ENCODE peak calls at places on chromosomes 4 and X, in ten cellular contexts. One of them, this sample, is unnamed.

GRCh38 chr4:75555294-75556164 is at the start of gene ODAPH:
- DNase-seq in body of pancreas: no peak
- DNase-seq in stomach: no peak
- DNase-seq in uterus: no peak
- DNase-seq in testis: no peak
- DNase-seq in right lobe of liver: no peak
- DNase-seq in ovary: no peak
- DNase-seq in adrenal gland: no peak
- DNase-seq in breast epithelium: no peak
- DNase-seq in heart left ventricle: no peak
- DNase-seq in this sample: peak; percentile 60

GRCh38 chr4:87032884-87033533 is 98.2 kb downstream of the AFF1 start:
- DNase-seq in breast epithelium: no peak
- DNase-seq in right lobe of liver: no peak
- DNase-seq in adrenal gland: peak; percentile 32
- DNase-seq in heart left ventricle: no peak
- DNase-seq in stomach: no peak
- DNase-seq in uterus: no peak
- DNase-seq in testis: no peak
- DNase-seq in ovary: no peak
- DNase-seq in body of pancreas: no peak
- DNase-seq in this sample: no peak

GRCh38 chr4:102675142-102675541 is 85.6 kb downstream of the MANBA start:
- DNase-seq in body of pancreas: no peak
- DNase-seq in right lobe of liver: no peak
- DNase-seq in adrenal gland: peak; percentile 22
- DNase-seq in ovary: no peak
- DNase-seq in testis: no peak
- DNase-seq in heart left ventricle: no peak
- DNase-seq in stomach: no peak
- DNase-seq in uterus: no peak
- DNase-seq in breast epithelium: no peak
- DNase-seq in this sample: no peak

GRCh38 chrX:23525531-23525930 is 141.8 kb upstream of the PRDX4 start:
- DNase-seq in adrenal gland: no peak
- DNase-seq in stomach: peak; percentile 48
- DNase-seq in testis: no peak
- DNase-seq in ovary: no peak
- DNase-seq in right lobe of liver: no peak
- DNase-seq in breast epithelium: peak; percentile 52
- DNase-seq in uterus: no peak
- DNase-seq in heart left ventricle: no peak
- DNase-seq in body of pancreas: peak; percentile 66
- DNase-seq in this sample: no peak

GRCh38 chrX:136310411-136310810 is 9.6 kb downstream of the ADGRG4 start:
- DNase-seq in heart left ventricle: no peak
- DNase-seq in stomach: no peak
- DNase-seq in uterus: no peak
- DNase-seq in breast epithelium: no peak
- DNase-seq in right lobe of liver: no peak
- DNase-seq in ovary: no peak
- DNase-seq in adrenal gland: peak; percentile 8
- DNase-seq in testis: no peak
- DNase-seq in body of pancreas: no peak
- DNase-seq in this sample: no peak

GRCh38 chrX:110430293-110431076 is 71.8 kb downstream of the RTL9 start:
- DNase-seq in breast epithelium: no peak
- DNase-seq in stomach: no peak
- DNase-seq in uterus: no peak
- DNase-seq in adrenal gland: no peak
- DNase-seq in body of pancreas: no peak
- DNase-seq in ovary: no peak
- DNase-seq in testis: no peak
- DNase-seq in heart left ventricle: no peak
- DNase-seq in right lobe of liver: no peak
- DNase-seq in this sample: no peak

GRCh38 chr4:86981789-86982188 is 47.0 kb downstream of the AFF1 start:
- DNase-seq in uterus: no peak
- DNase-seq in breast epithelium: no peak
- DNase-seq in testis: no peak
- DNase-seq in right lobe of liver: no peak
- DNase-seq in heart left ventricle: no peak
- DNase-seq in body of pancreas: no peak
- DNase-seq in stomach: no peak
- DNase-seq in ovary: no peak
- DNase-seq in adrenal gland: peak; percentile 28
- DNase-seq in this sample: no peak

GRCh38 chr4:176780995-176781738 is 11.6 kb downstream of the VEGFC start:
- DNase-seq in ovary: no peak
- DNase-seq in stomach: no peak
- DNase-seq in right lobe of liver: no peak
- DNase-seq in heart left ventricle: no peak
- DNase-seq in uterus: no peak
- DNase-seq in testis: no peak
- DNase-seq in adrenal gland: no peak
- DNase-seq in body of pancreas: no peak
- DNase-seq in breast epithelium: no peak
- DNase-seq in this sample: no peak

GRCh38 chr4:118120120-118120760 is 86.0 kb downstream of the NDST3 start:
- DNase-seq in body of pancreas: no peak
- DNase-seq in ovary: no peak
- DNase-seq in breast epithelium: no peak
- DNase-seq in adrenal gland: no peak
- DNase-seq in uterus: no peak
- DNase-seq in heart left ventricle: no peak
- DNase-seq in stomach: no peak
- DNase-seq in testis: no peak
- DNase-seq in right lobe of liver: no peak
- DNase-seq in this sample: no peak

GRCh38 chr4:6751611-6752485 is 30.7 kb upstream of the KIAA0232 start:
- DNase-seq in body of pancreas: no peak
- DNase-seq in testis: no peak
- DNase-seq in uterus: no peak
- DNase-seq in heart left ventricle: no peak
- DNase-seq in ovary: no peak
- DNase-seq in stomach: no peak
- DNase-seq in right lobe of liver: peak; percentile 63
- DNase-seq in breast epithelium: no peak
- DNase-seq in adrenal gland: no peak
- DNase-seq in this sample: no peak
- H3K27ac ChIP-seq in body of pancreas: no peak overlapping the region
- H3K27ac ChIP-seq in testis: no peak overlapping the region
- H3K27ac ChIP-seq in uterus: no peak overlapping the region
- H3K27ac ChIP-seq in heart left ventricle: no peak overlapping the region
- H3K27ac ChIP-seq in ovary: no peak overlapping the region
- H3K27ac ChIP-seq in stomach: peak overlapping the region; percentile 24
- H3K27ac ChIP-seq in right lobe of liver: peak overlapping the region; percentile 75
- H3K27ac ChIP-seq in breast epithelium: peak overlapping the region; percentile 84
- H3K27ac ChIP-seq in adrenal gland: no peak overlapping the region
- H3K27ac ChIP-seq in this sample: peak overlapping the region; percentile 88

GRCh38 chrX:78131117-78131516 is 8.3 kb downstream of the TAF9B start:
- DNase-seq in body of pancreas: no peak
- DNase-seq in testis: no peak
- DNase-seq in stomach: no peak
- DNase-seq in uterus: no peak
- DNase-seq in heart left ventricle: no peak
- DNase-seq in adrenal gland: no peak
- DNase-seq in breast epithelium: no peak
- DNase-seq in ovary: no peak
- DNase-seq in right lobe of liver: no peak
- DNase-seq in this sample: no peak

GRCh38 chrX:78129714-78130113 is 9.7 kb downstream of the TAF9B start:
- DNase-seq in uterus: no peak
- DNase-seq in right lobe of liver: no peak
- DNase-seq in testis: no peak
- DNase-seq in body of pancreas: no peak
- DNase-seq in ovary: no peak
- DNase-seq in adrenal gland: no peak
- DNase-seq in stomach: no peak
- DNase-seq in breast epithelium: no peak
- DNase-seq in heart left ventricle: no peak
- DNase-seq in this sample: no peak

GRCh38 chrX:78125148-78125547 is 14.3 kb downstream of the TAF9B start:
- DNase-seq in heart left ventricle: no peak
- DNase-seq in testis: no peak
- DNase-seq in stomach: no peak
- DNase-seq in uterus: no peak
- DNase-seq in breast epithelium: no peak
- DNase-seq in right lobe of liver: no peak
- DNase-seq in body of pancreas: no peak
- DNase-seq in ovary: no peak
- DNase-seq in adrenal gland: no peak
- DNase-seq in this sample: no peak

GRCh38 chrX:78133561-78133960 is 5.9 kb downstream of the TAF9B start:
- DNase-seq in heart left ventricle: no peak
- DNase-seq in ovary: no peak
- DNase-seq in stomach: no peak
- DNase-seq in breast epithelium: no peak
- DNase-seq in body of pancreas: no peak
- DNase-seq in right lobe of liver: no peak
- DNase-seq in adrenal gland: no peak
- DNase-seq in uterus: no peak
- DNase-seq in testis: no peak
- DNase-seq in this sample: no peak

GRCh38 chrX:78130396-78130795 is 9.1 kb downstream of the TAF9B start:
- DNase-seq in right lobe of liver: no peak
- DNase-seq in stomach: no peak
- DNase-seq in breast epithelium: no peak
- DNase-seq in testis: no peak
- DNase-seq in adrenal gland: no peak
- DNase-seq in ovary: no peak
- DNase-seq in uterus: no peak
- DNase-seq in body of pancreas: no peak
- DNase-seq in heart left ventricle: no peak
- DNase-seq in this sample: no peak
- TF ChIP-seq POLR2A in right lobe of liver: no peak
- TF ChIP-seq POLR2A in stomach: no peak
- TF ChIP-seq POLR2A in breast epithelium: no peak
- TF ChIP-seq POLR2A in testis: no peak
- TF ChIP-seq POLR2A in adrenal gland: no peak
- TF ChIP-seq POLR2A in ovary: no peak
- TF ChIP-seq POLR2A in uterus: no peak
- TF ChIP-seq POLR2A in body of pancreas: no peak
- TF ChIP-seq POLR2A in heart left ventricle: no peak
- TF ChIP-seq POLR2A in this sample: no peak

GRCh38 chr4:183097251-183098079 is 1.6 kb upstream of the WWC2 start:
- DNase-seq in stomach: no peak
- DNase-seq in adrenal gland: no peak
- DNase-seq in right lobe of liver: peak; percentile 51
- DNase-seq in breast epithelium: no peak
- DNase-seq in testis: no peak
- DNase-seq in ovary: peak; percentile 29
- DNase-seq in uterus: peak; percentile 37
- DNase-seq in body of pancreas: peak; percentile 15
- DNase-seq in heart left ventricle: no peak
- DNase-seq in this sample: no peak
- H3K27ac ChIP-seq in stomach: peak overlapping the region; percentile 96
- H3K27ac ChIP-seq in adrenal gland: peak overlapping the region; percentile 96
- H3K27ac ChIP-seq in right lobe of liver: peak overlapping the region; percentile 97
- H3K27ac ChIP-seq in breast epithelium: peak overlapping the region; percentile 99
- H3K27ac ChIP-seq in testis: peak overlapping the region; percentile 98
- H3K27ac ChIP-seq in ovary: peak overlapping the region; percentile 62
- H3K27ac ChIP-seq in uterus: peak overlapping the region; percentile 98
- H3K27ac ChIP-seq in body of pancreas: peak overlapping the region; percentile 96
- H3K27ac ChIP-seq in heart left ventricle: peak overlapping the region; percentile 94
- H3K27ac ChIP-seq in this sample: peak overlapping the region; percentile 73

GRCh38 chr4:26320453-26321325 is at the start of gene RBPJ:
- DNase-seq in stomach: peak; percentile 88
- DNase-seq in body of pancreas: peak; percentile 91
- DNase-seq in heart left ventricle: peak; percentile 95
- DNase-seq in right lobe of liver: peak; percentile 95
- DNase-seq in uterus: peak; percentile 93
- DNase-seq in ovary: peak; percentile 90
- DNase-seq in adrenal gland: peak; percentile 94
- DNase-seq in breast epithelium: peak; percentile 87
- DNase-seq in testis: peak; percentile 95
- DNase-seq in this sample: peak; percentile 94
- TF ChIP-seq POLR2A in stomach: no peak
- TF ChIP-seq POLR2A in body of pancreas: peak; percentile 78
- TF ChIP-seq POLR2A in heart left ventricle: no peak
- TF ChIP-seq POLR2A in right lobe of liver: peak; percentile 62
- TF ChIP-seq POLR2A in uterus: peak; percentile 79
- TF ChIP-seq POLR2A in ovary: peak; percentile 73
- TF ChIP-seq POLR2A in adrenal gland: peak; percentile 56
- TF ChIP-seq POLR2A in breast epithelium: peak; percentile 51
- TF ChIP-seq POLR2A in testis: no peak
- TF ChIP-seq POLR2A in this sample: peak; percentile 80

GRCh38 chr4:38768968-38769394 is 13.8 kb downstream of the TLR10 start:
- DNase-seq in testis: no peak
- DNase-seq in adrenal gland: peak; percentile 23
- DNase-seq in ovary: no peak
- DNase-seq in uterus: no peak
- DNase-seq in right lobe of liver: no peak
- DNase-seq in stomach: no peak
- DNase-seq in body of pancreas: no peak
- DNase-seq in breast epithelium: no peak
- DNase-seq in heart left ventricle: no peak
- DNase-seq in this sample: no peak
- H3K27ac ChIP-seq in testis: no peak overlapping the region
- H3K27ac ChIP-seq in adrenal gland: no peak overlapping the region
- H3K27ac ChIP-seq in ovary: no peak overlapping the region
- H3K27ac ChIP-seq in uterus: peak overlapping the region; percentile 9
- H3K27ac ChIP-seq in right lobe of liver: no peak overlapping the region
- H3K27ac ChIP-seq in stomach: no peak overlapping the region
- H3K27ac ChIP-seq in body of pancreas: peak overlapping the region; percentile 71
- H3K27ac ChIP-seq in breast epithelium: no peak overlapping the region
- H3K27ac ChIP-seq in heart left ventricle: no peak overlapping the region
- H3K27ac ChIP-seq in this sample: no peak overlapping the region

DNA sequence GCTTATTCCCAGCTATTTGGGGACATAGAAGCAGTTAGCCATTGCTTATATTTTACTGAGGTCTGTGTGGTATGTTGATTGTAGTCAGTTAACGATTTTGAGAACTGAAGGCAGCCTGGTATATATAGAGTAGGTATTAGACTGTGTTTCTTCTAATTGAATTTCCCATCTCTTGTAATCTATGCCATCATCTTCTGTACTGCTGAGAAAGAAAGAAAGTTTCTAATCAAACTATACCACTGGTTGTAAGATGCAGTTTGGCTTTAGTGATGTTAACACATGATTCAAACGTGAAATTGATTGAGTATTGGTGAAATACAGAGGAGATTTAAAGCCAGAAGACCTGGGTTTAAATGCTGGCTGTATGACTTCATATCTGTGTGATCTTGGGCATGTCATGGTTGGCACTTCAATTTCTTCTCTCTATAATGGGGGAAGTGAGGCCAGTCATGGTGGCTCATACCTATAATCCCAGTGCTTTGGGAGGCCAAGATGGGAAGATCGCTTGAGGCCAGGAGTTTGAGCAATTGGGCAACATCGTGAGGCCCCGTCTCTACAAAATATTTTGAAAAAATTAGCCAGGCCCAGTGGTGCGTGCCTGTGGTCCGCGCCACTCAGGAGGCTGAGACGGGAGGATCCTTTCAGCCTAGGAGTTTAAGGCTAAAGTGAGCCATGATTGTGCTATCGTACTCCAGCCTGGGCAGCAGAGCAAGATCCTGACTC is 11.6 kb downstream of the HTT start:
- DNase-seq in ovary: no peak
- DNase-seq in adrenal gland: no peak
- DNase-seq in body of pancreas: no peak
- DNase-seq in breast epithelium: no peak
- DNase-seq in heart left ventricle: no peak
- DNase-seq in stomach: no peak
- DNase-seq in right lobe of liver: no peak
- DNase-seq in uterus: no peak
- DNase-seq in testis: no peak
- DNase-seq in this sample: no peak
- TF ChIP-seq POLR2A in ovary: no peak
- TF ChIP-seq POLR2A in adrenal gland: no peak
- TF ChIP-seq POLR2A in body of pancreas: no peak
- TF ChIP-seq POLR2A in breast epithelium: no peak
- TF ChIP-seq POLR2A in heart left ventricle: no peak
- TF ChIP-seq POLR2A in stomach: no peak
- TF ChIP-seq POLR2A in right lobe of liver: no peak
- TF ChIP-seq POLR2A in uterus: no peak
- TF ChIP-seq POLR2A in testis: no peak
- TF ChIP-seq POLR2A in this sample: no peak

This sample was measured in Peyer's patch.